ENCODE peak calls at places on chromosomes 16 and 17, in ten cellular contexts. H, W, U, T, D, Z, O, R, X and S are unnamed samples.

GRCh38 chr17:17515921-17516295 is 19.7 kb upstream of the RASD1 start:
- DNase-seq in H (no peak), W (no peak), U (peak; percentile 79), T (peak; percentile 84), D (no peak), Z (peak; percentile 49), O (peak; percentile 73), R (peak; percentile 57), X (peak; percentile 80), S (peak; percentile 83)

GRCh38 chr17:33948299-33948698 is 306.8 kb upstream of the CCL2 start:
- DNase-seq in H (no peak), W (no peak), U (no peak), T (no peak), D (no peak), Z (no peak), O (no peak), R (no peak), X (no peak), S (no peak)

GRCh38 chr16:74778646-74779045 is 4.0 kb upstream of the FA2H start:
- DNase-seq in H (no peak), W (no peak), U (no peak), T (no peak), D (no peak), Z (no peak), O (no peak), R (no peak), X (no peak), S (no peak)

GRCh38 chr17:41178341-41178740 is 320 bp upstream of the KRTAP4-2 start:
- DNase-seq in H (peak; percentile 2), W (no peak), U (peak; percentile 27), T (peak; percentile 44), D (no peak), Z (no peak), O (peak; percentile 5), R (peak; percentile 43), X (peak; percentile 74), S (peak; percentile 53)

GRCh38 chr17:63942309-63942985 is 10.3 kb upstream of the CD79B start:
- DNase-seq in H (no peak), W (no peak), U (no peak), T (no peak), D (no peak), Z (no peak), O (no peak), R (no peak), X (no peak), S (no peak)

GRCh38 chr17:64196626-64197025 is 66.4 kb downstream of the TEX2 start:
- DNase-seq in H (peak; percentile 79), W (no peak), U (peak; percentile 90), T (peak; percentile 94), D (no peak), Z (peak; percentile 36), O (peak; percentile 74), R (peak; percentile 41), X (peak; percentile 83), S (peak; percentile 77)

GRCh38 chr16:46885960-46886763 is 2.0 kb downstream of the GPT2 start:
- DNase-seq in H (peak; percentile 62), W (no peak), U (peak; percentile 68), T (peak; percentile 74), D (no peak), Z (no peak), O (peak; percentile 57), R (no peak), X (peak; percentile 70), S (no peak)

GRCh38 chr16:79093554-79093967 is 507.0 kb downstream of the MAF start:
- DNase-seq in H (no peak), W (no peak), U (no peak), T (no peak), D (no peak), Z (no peak), O (no peak), R (no peak), X (no peak), S (no peak)

GRCh38 chr17:62600805-62601204 is 26.7 kb upstream of the MRC2 start:
- DNase-seq in H (peak; percentile 49), W (no peak), U (no peak), T (no peak), D (no peak), Z (no peak), O (no peak), R (no peak), X (no peak), S (no peak)

GRCh38 chr17:17710728-17711541 is 29.7 kb downstream of the RAI1 start:
- DNase-seq in H (peak; percentile 98), W (peak; percentile 66), U (peak; percentile 89), T (peak; percentile 94), D (peak; percentile 89), Z (peak; percentile 66), O (peak; percentile 87), R (peak; percentile 95), X (peak; percentile 86), S (peak; percentile 89)

GRCh38 chr17:76121932-76122383 is 18.4 kb upstream of the EXOC7 start:
- DNase-seq in H (no peak), W (peak; percentile 31), U (no peak), T (peak; percentile 39), D (no peak), Z (no peak), O (no peak), R (no peak), X (peak; percentile 11), S (no peak)

GRCh38 chr17:59038734-59039133 is 67.9 kb downstream of the TRIM37 start:
- DNase-seq in H (peak; percentile 13), W (no peak), U (peak; percentile 49), T (peak; percentile 56), D (no peak), Z (no peak), O (peak; percentile 8), R (no peak), X (peak; percentile 43), S (no peak)

GRCh38 chr16:68228652-68229051 is 7.3 kb downstream of the ESRP2 start:
- DNase-seq in H (no peak), W (no peak), U (no peak), T (no peak), D (no peak), Z (no peak), O (no peak), R (no peak), X (no peak), S (no peak)

GRCh38 chr17:47889734-47890529 is 6.1 kb upstream of the SP2 start:
- DNase-seq in H (peak; percentile 26), W (peak; percentile 84), U (peak; percentile 43), T (peak; percentile 67), D (peak; percentile 89), Z (no peak), O (peak; percentile 75), R (peak; percentile 93), X (peak; percentile 76), S (peak; percentile 69)

GRCh38 chr16:4537376-4538066 is 1.1 kb downstream of the CDIP1 start:
- DNase-seq in H (no peak), W (peak; percentile 44), U (no peak), T (no peak), D (peak; percentile 72), Z (no peak), O (no peak), R (no peak), X (no peak), S (no peak)

GRCh38 chr17:15398736-15399331 is 57.4 kb upstream of the TEKT3 start:
- DNase-seq in H (no peak), W (no peak), U (peak; percentile 59), T (peak; percentile 69), D (peak; percentile 69), Z (no peak), O (peak; percentile 44), R (peak; percentile 93), X (peak; percentile 68), S (peak; percentile 78)

DNA sequence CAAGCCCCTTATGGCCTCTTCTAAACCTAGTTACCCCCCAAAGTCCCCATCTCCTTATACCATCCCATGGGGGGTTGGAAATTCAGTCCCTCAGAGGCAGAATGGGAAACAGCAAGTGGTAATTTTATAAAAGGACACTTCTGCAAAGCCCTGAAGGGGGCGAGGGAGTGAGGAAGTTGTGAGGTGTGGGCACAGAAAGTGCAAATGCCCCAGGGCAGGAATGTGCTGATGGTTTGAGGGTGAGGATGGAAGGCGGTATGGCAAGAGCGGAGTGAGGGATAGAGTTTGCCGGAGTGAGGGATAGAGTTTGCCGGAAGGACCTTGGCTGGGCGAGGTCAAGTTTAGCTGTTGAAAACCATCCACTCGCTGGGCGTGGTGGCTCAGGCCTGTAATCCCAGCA is 52.7 kb downstream of the HAPSTR1 start:
- DNase-seq in H (no peak), W (no peak), U (no peak), T (no peak), D (no peak), Z (no peak), O (no peak), R (no peak), X (no peak), S (no peak)
- TF ChIP-seq CTCF in H (no peak), W (no peak), U (no peak), T (no peak), D (no peak), Z (no peak), O (no peak), R (no peak), X (no peak), S (no peak)

GRCh38 chr16:20504418-20504817 is 53.1 kb downstream of the ACSM2A start:
- DNase-seq in H (no peak), W (no peak), U (no peak), T (no peak), D (no peak), Z (no peak), O (no peak), R (no peak), X (no peak), S (no peak)
- TF ChIP-seq CTCF in H (no peak), W (no peak), U (no peak), T (no peak), D (no peak), Z (no peak), O (no peak), R (no peak), X (no peak), S (no peak)

GRCh38 chr17:42744283-42744805 is 496 bp downstream of the EZH1 start:
- DNase-seq in H (no peak), W (no peak), U (no peak), T (peak; percentile 32), D (peak; percentile 90), Z (no peak), O (peak; percentile 36), R (peak; percentile 44), X (peak; percentile 72), S (peak; percentile 41)
- TF ChIP-seq CTCF in H (no peak), W (no peak), U (no peak), T (no peak), D (no peak), Z (no peak), O (no peak), R (peak; percentile 14), X (no peak), S (no peak)

GRCh38 chr17:61583242-61583641 is 7.8 kb downstream of the NACA2 start:
- DNase-seq in H (peak; percentile 9), W (no peak), U (peak; percentile 48), T (peak; percentile 66), D (no peak), Z (peak; percentile 37), O (peak; percentile 47), R (peak; percentile 86), X (peak; percentile 76), S (peak; percentile 75)
- TF ChIP-seq CTCF in H (peak; percentile 39), W (no peak), U (peak; percentile 49), T (peak; percentile 39), D (no peak), Z (peak; percentile 39), O (peak; percentile 28), R (peak; percentile 83), X (peak; percentile 52), S (peak; percentile 77)

GRCh38 chr17:19412510-19412909 is 1.5 kb downstream of the RNF112 start:
- DNase-seq in H (no peak), W (no peak), U (no peak), T (no peak), D (no peak), Z (no peak), O (no peak), R (no peak), X (no peak), S (no peak)
- TF ChIP-seq CTCF in H (no peak), W (no peak), U (no peak), T (no peak), D (no peak), Z (no peak), O (no peak), R (no peak), X (no peak), S (no peak)